ENCODE peak calls at places on chromosomes 1 and 21, in ten cellular contexts. R, S, Z, H, Q, I, C, O, P and W are unnamed samples.

GRCh38 chr1:166353162-166353561 is 186.4 kb upstream of the FAM78B start:
- DNase-seq in C (no peak), O (no peak), H (no peak), Z (no peak), S (no peak), R (no peak), P (no peak), I (no peak), Q (no peak), W (no peak)

GRCh38 chr1:27655151-27655929 is 16.7 kb downstream of the IFI6 start:
- DNase-seq in I (no peak), H (no peak), P (no peak), Q (no peak), R (no peak), O (no peak), S (peak; percentile 21), C (no peak), Z (no peak), W (no peak)

GRCh38 chr1:30718636-30719405 is 4.6 kb downstream of the MATN1 start:
- DNase-seq in P (peak; percentile 92), C (peak; percentile 100), I (peak; percentile 95), H (peak; percentile 70), Q (peak; percentile 91), S (peak; percentile 96), O (peak; percentile 85), R (peak; percentile 91), Z (peak; percentile 84), W (peak; percentile 93)

GRCh38 chr1:149995927-149996326 is 14.6 kb downstream of the OTUD7B start:
- DNase-seq in O (no peak), I (no peak), C (no peak), H (peak; percentile 51), S (no peak), R (no peak), P (no peak), Q (no peak), Z (no peak), W (peak; percentile 43)

GRCh38 chr21:42830456-42831455 is 48.6 kb downstream of the WDR4 start:
- DNase-seq in S (peak; percentile 57), O (no peak), C (no peak), H (peak; percentile 37), I (no peak), Z (no peak), R (no peak), Q (no peak), P (peak; percentile 45), W (no peak)

GRCh38 chr1:24311234-24311633 is 7.9 kb upstream of the GRHL3 start:
- DNase-seq in R (no peak), H (no peak), I (no peak), Z (no peak), Q (no peak), P (no peak), S (no peak), O (no peak), C (no peak), W (no peak)

GRCh38 chr1:53639251-53639721 is 99.7 kb downstream of the GLIS1 start:
- DNase-seq in Q (peak; percentile 3), I (peak; percentile 54), Z (no peak), O (no peak), S (no peak), P (peak; percentile 51), H (no peak), R (no peak), C (no peak), W (peak; percentile 40)

GRCh38 chr1:119935915-119936314 is 39.6 kb upstream of the ADAM30 start:
- DNase-seq in P (no peak), I (no peak), R (no peak), O (no peak), H (no peak), C (no peak), Z (no peak), Q (no peak), S (no peak), W (no peak)

GRCh38 chr21:36209626-36210171 is 53.1 kb downstream of the DOP1B start:
- DNase-seq in Q (peak; percentile 50), P (no peak), R (peak; percentile 16), C (peak; percentile 14), I (peak; percentile 43), Z (peak; percentile 63), O (peak; percentile 44), H (peak; percentile 69), S (peak; percentile 47), W (peak; percentile 63)

GRCh38 chr21:43645414-43645891 is 13.8 kb downstream of the HSF2BP start:
- DNase-seq in Z (peak; percentile 29), S (peak; percentile 93), H (no peak), R (peak; percentile 55), C (peak; percentile 32), I (peak; percentile 73), P (no peak), Q (no peak), O (peak; percentile 35), W (peak; percentile 65)

GRCh38 chr1:157988002-157988401 is 5.4 kb upstream of the KIRREL1 start:
- DNase-seq in Q (no peak), P (no peak), Z (no peak), C (no peak), S (no peak), I (no peak), R (no peak), H (no peak), O (no peak), W (no peak)